ENCODE peak calls at places on chromosome 3, in seven cellular contexts. C is posterior cingulate gyrus; R is neural crest cell; D is stimulated activated naive CD8-positive, alpha-beta T cell treated with anti-CD3 and anti-CD28 coated beads, Interleukin-15, Interleukin-2, amounts not matched to agents 100 U/mL and 50 U/mL, for 24 hours; Q is stomach; Z is occipital lobe; X is activated CD4-positive, alpha-beta T cell treated with anti-CD3 and anti-CD28 coated beads, Interleukin-2, amount 50 U/mL, for 24 hours. F is an unnamed sample.

GRCh38 chr3:128432301-128432897 is 34.3 kb downstream of the DNAJB8 start:
- DNase-seq in C (no peak), R (no peak), D (no peak), Q (peak), Z (no peak), X (no peak), F (no peak)

GRCh38 chr3:124882749-124883148 is 4.4 kb downstream of the ITGB5 start:
- DNase-seq in C (no peak), R (no peak), D (no peak), Q (no peak), Z (no peak), X (no peak), F (no peak)

GRCh38 chr3:108001457-108001856 is 89.4 kb downstream of the CD47 start:
- DNase-seq in C (no peak), R (no peak), D (no peak), Q (no peak), Z (no peak), X (no peak), F (no peak)

GRCh38 chr3:130480736-130481135 is 36.2 kb upstream of the COL6A6 start:
- DNase-seq in C (no peak), R (peak), D (no peak), Q (no peak), Z (no peak), X (no peak), F (no peak)

GRCh38 chr3:14472471-14473351 is 67.4 kb downstream of the GRIP2 start:
- DNase-seq in C (no peak), R (no peak), D (peak), Q (no peak), Z (no peak), X (no peak), F (peak)

GRCh38 chr3:140403559-140403958 is 274.3 kb upstream of the TRIM42 start:
- DNase-seq in C (no peak), R (no peak), D (no peak), Q (no peak), Z (no peak), X (no peak), F (no peak)

GRCh38 chr3:149542375-149543312 is 68.1 kb downstream of the TM4SF4 start:
- DNase-seq in C (no peak), R (no peak), D (no peak), Q (no peak), Z (no peak), X (no peak), F (no peak)

GRCh38 chr3:13877911-13878710 is 1.8 kb downstream of the WNT7A start:
- DNase-seq in C (no peak), R (no peak), D (no peak), Q (no peak), Z (no peak), X (no peak), F (no peak)

GRCh38 chr3:197592361-197593045 is 36.7 kb upstream of the BDH1 start:
- DNase-seq in C (no peak), R (no peak), D (peak), Q (no peak), Z (no peak), X (no peak), F (no peak)

GRCh38 chr3:71376911-71377310 is 206.6 kb downstream of the FOXP1 start:
- DNase-seq in C (no peak), R (no peak), D (no peak), Q (no peak), Z (no peak), X (no peak), F (no peak)

GRCh38 chr3:21795152-21795837 is 44.3 kb upstream of the ZNF385D start:
- DNase-seq in C (no peak), R (no peak), D (no peak), Q (no peak), Z (no peak), X (no peak), F (peak)

GRCh38 chr3:125072749-125073404 is 17.1 kb upstream of the HEG1 start:
- DNase-seq in C (no peak), R (no peak), D (no peak), Q (no peak), Z (no peak), X (no peak), F (no peak)

GRCh38 chr3:101900736-101901135 is 51.4 kb downstream of the NFKBIZ start:
- DNase-seq in C (no peak), R (no peak), D (no peak), Q (no peak), Z (no peak), X (no peak), F (no peak)

GRCh38 chr3:143654906-143655305 is 193.4 kb downstream of the SLC9A9 start:
- DNase-seq in C (no peak), R (no peak), D (no peak), Q (no peak), Z (no peak), X (no peak), F (no peak)